ENCODE peak calls at places on chromosomes 16 and 17, in four cellular contexts. W is globus pallidus, P is aorta, M is lower leg skin. N is an unnamed sample.

GRCh38 chr17:42281571-42282096 is 5.4 kb upstream of the STAT5B start:
- DNase-seq in W (no peak), P (peak; percentile 38), M (peak; percentile 81), N (no peak)

GRCh38 chr16:86485746-86486145 is 24.6 kb upstream of the FOXF1 start:
- DNase-seq in W (no peak), P (no peak), M (no peak), N (no peak)

GRCh38 chr17:78903101-78903779 is at the start of gene CEP295NL:
- DNase-seq in W (no peak), P (no peak), M (no peak), N (no peak)

GRCh38 chr17:73096201-73096600 is 3.7 kb upstream of the SLC39A11 start:
- DNase-seq in W (no peak), P (no peak), M (no peak), N (no peak)

GRCh38 chr17:77349976-77350830 is 209.4 kb downstream of the SEC14L1 start:
- DNase-seq in W (no peak), P (no peak), M (peak; percentile 70), N (no peak)

GRCh38 chr17:58186591-58186990 is 5.9 kb upstream of the EPX start:
- DNase-seq in W (no peak), P (no peak), M (peak; percentile 52), N (no peak)

GRCh38 chr17:35766489-35766877 is 5.8 kb downstream of the C17orf50 start:
- DNase-seq in W (no peak), P (no peak), M (no peak), N (no peak)

GRCh38 chr17:11461993-11462548 is 136.2 kb upstream of the DNAH9 start:
- DNase-seq in W (no peak), P (no peak), M (peak; percentile 6), N (no peak)

GRCh38 chr17:6072157-6072556 is 2.0 kb downstream of the WSCD1 start:
- DNase-seq in W (no peak), P (no peak), M (no peak), N (no peak)

GRCh38 chr17:2975469-2975958 is 87.9 kb downstream of the OR1D5 start:
- DNase-seq in W (no peak), P (no peak), M (peak; percentile 70), N (no peak)

GRCh38 chr16:85303354-85303883 is 191.1 kb upstream of the CIBAR2 start:
- DNase-seq in W (no peak), P (peak; percentile 80), M (no peak), N (no peak)